ENCODE peak calls at places on chromosome 11, in nine cellular contexts. One of them, this sample, is unnamed.

GRCh38 chr11:126573325-126574076 is 218.0 kb downstream of the ST3GAL4 start:
- DNase-seq in body of pancreas: no peak
- DNase-seq in endodermal cell: peak
- DNase-seq in lower lobe of right lung: no peak
- DNase-seq in cardiac muscle cell: peak
- DNase-seq in heart right ventricle: no peak
- DNase-seq in IMR-90: no peak
- DNase-seq in RWPE1: no peak
- DNase-seq in CD4-positive, alpha-beta T cell: no peak
- DNase-seq in this sample: no peak

GRCh38 chr11:79167510-79168188 is 273.2 kb downstream of the TENM4 start:
- DNase-seq in IMR-90: peak
- DNase-seq in CD4-positive, alpha-beta T cell: no peak
- DNase-seq in cardiac muscle cell: no peak
- DNase-seq in endodermal cell: peak
- DNase-seq in heart right ventricle: no peak
- DNase-seq in lower lobe of right lung: no peak
- DNase-seq in RWPE1: no peak
- DNase-seq in body of pancreas: no peak
- DNase-seq in this sample: no peak

GRCh38 chr11:122769126-122769780 is 69.0 kb upstream of the CRTAM start:
- DNase-seq in RWPE1: no peak
- DNase-seq in CD4-positive, alpha-beta T cell: no peak
- DNase-seq in endodermal cell: no peak
- DNase-seq in body of pancreas: no peak
- DNase-seq in lower lobe of right lung: no peak
- DNase-seq in cardiac muscle cell: no peak
- DNase-seq in heart right ventricle: no peak
- DNase-seq in IMR-90: peak
- DNase-seq in this sample: no peak

GRCh38 chr11:126484266-126484665 is 128.8 kb downstream of the ST3GAL4 start:
- DNase-seq in RWPE1: no peak
- DNase-seq in heart right ventricle: no peak
- DNase-seq in body of pancreas: no peak
- DNase-seq in IMR-90: peak
- DNase-seq in CD4-positive, alpha-beta T cell: no peak
- DNase-seq in endodermal cell: no peak
- DNase-seq in cardiac muscle cell: no peak
- DNase-seq in lower lobe of right lung: no peak
- DNase-seq in this sample: no peak

GRCh38 chr11:72091292-72091691 is 10.6 kb downstream of the LRRC51 start:
- DNase-seq in cardiac muscle cell: peak
- DNase-seq in endodermal cell: peak
- DNase-seq in IMR-90: peak
- DNase-seq in lower lobe of right lung: peak
- DNase-seq in heart right ventricle: peak
- DNase-seq in body of pancreas: peak
- DNase-seq in RWPE1: peak
- DNase-seq in CD4-positive, alpha-beta T cell: peak
- DNase-seq in this sample: peak

GRCh38 chr11:61654397-61654829 is 25.8 kb upstream of the DAGLA start:
- DNase-seq in heart right ventricle: peak
- DNase-seq in endodermal cell: no peak
- DNase-seq in lower lobe of right lung: peak
- DNase-seq in CD4-positive, alpha-beta T cell: no peak
- DNase-seq in body of pancreas: peak
- DNase-seq in RWPE1: no peak
- DNase-seq in cardiac muscle cell: no peak
- DNase-seq in IMR-90: no peak
- DNase-seq in this sample: peak

GRCh38 chr11:112186304-112186703 is 11.0 kb downstream of the BCO2 start:
- DNase-seq in IMR-90: no peak
- DNase-seq in cardiac muscle cell: no peak
- DNase-seq in heart right ventricle: no peak
- DNase-seq in body of pancreas: no peak
- DNase-seq in lower lobe of right lung: no peak
- DNase-seq in RWPE1: no peak
- DNase-seq in CD4-positive, alpha-beta T cell: no peak
- DNase-seq in endodermal cell: no peak
- DNase-seq in this sample: no peak

GRCh38 chr11:75792997-75793800 is 21.8 kb upstream of the UVRAG start:
- DNase-seq in lower lobe of right lung: no peak
- DNase-seq in CD4-positive, alpha-beta T cell: no peak
- DNase-seq in heart right ventricle: no peak
- DNase-seq in IMR-90: no peak
- DNase-seq in cardiac muscle cell: no peak
- DNase-seq in endodermal cell: no peak
- DNase-seq in body of pancreas: no peak
- DNase-seq in RWPE1: no peak
- DNase-seq in this sample: no peak

GRCh38 chr11:13065200-13065787 is 56.2 kb downstream of the RASSF10 start:
- DNase-seq in heart right ventricle: no peak
- DNase-seq in endodermal cell: no peak
- DNase-seq in IMR-90: no peak
- DNase-seq in RWPE1: no peak
- DNase-seq in CD4-positive, alpha-beta T cell: no peak
- DNase-seq in cardiac muscle cell: no peak
- DNase-seq in body of pancreas: no peak
- DNase-seq in lower lobe of right lung: no peak
- DNase-seq in this sample: no peak

GRCh38 chr11:8839957-8840945 is 70.7 kb upstream of the AKIP1 start:
- DNase-seq in lower lobe of right lung: no peak
- DNase-seq in IMR-90: peak
- DNase-seq in body of pancreas: peak
- DNase-seq in heart right ventricle: peak
- DNase-seq in cardiac muscle cell: no peak
- DNase-seq in RWPE1: no peak
- DNase-seq in endodermal cell: peak
- DNase-seq in CD4-positive, alpha-beta T cell: no peak
- DNase-seq in this sample: no peak

GRCh38 chr11:112017538-112017937 is 7.7 kb upstream of the DLAT start:
- DNase-seq in endodermal cell: no peak
- DNase-seq in RWPE1: no peak
- DNase-seq in IMR-90: peak
- DNase-seq in heart right ventricle: no peak
- DNase-seq in lower lobe of right lung: no peak
- DNase-seq in CD4-positive, alpha-beta T cell: no peak
- DNase-seq in cardiac muscle cell: peak
- DNase-seq in body of pancreas: peak
- DNase-seq in this sample: no peak

GRCh38 chr11:67667490-67668190 is 6.8 kb downstream of the ALDH3B2 start:
- DNase-seq in endodermal cell: no peak
- DNase-seq in body of pancreas: no peak
- DNase-seq in RWPE1: no peak
- DNase-seq in lower lobe of right lung: no peak
- DNase-seq in IMR-90: no peak
- DNase-seq in CD4-positive, alpha-beta T cell: no peak
- DNase-seq in heart right ventricle: no peak
- DNase-seq in cardiac muscle cell: no peak
- DNase-seq in this sample: no peak

GRCh38 chr11:61974766-61975631 is 7.6 kb upstream of the FTH1 start:
- DNase-seq in CD4-positive, alpha-beta T cell: no peak
- DNase-seq in endodermal cell: peak
- DNase-seq in cardiac muscle cell: no peak
- DNase-seq in IMR-90: no peak
- DNase-seq in RWPE1: no peak
- DNase-seq in heart right ventricle: no peak
- DNase-seq in body of pancreas: peak
- DNase-seq in lower lobe of right lung: no peak
- DNase-seq in this sample: no peak

GRCh38 chr11:65892661-65893317 is 2.3 kb downstream of the CCDC85B start:
- DNase-seq in CD4-positive, alpha-beta T cell: no peak
- DNase-seq in cardiac muscle cell: no peak
- DNase-seq in IMR-90: no peak
- DNase-seq in body of pancreas: no peak
- DNase-seq in RWPE1: no peak
- DNase-seq in endodermal cell: no peak
- DNase-seq in heart right ventricle: peak
- DNase-seq in lower lobe of right lung: peak
- DNase-seq in this sample: no peak

GRCh38 chr11:65888163-65888814 is at the start of gene FIBP:
- DNase-seq in lower lobe of right lung: peak
- DNase-seq in CD4-positive, alpha-beta T cell: peak
- DNase-seq in RWPE1: peak
- DNase-seq in cardiac muscle cell: peak
- DNase-seq in endodermal cell: peak
- DNase-seq in heart right ventricle: peak
- DNase-seq in IMR-90: peak
- DNase-seq in body of pancreas: peak
- DNase-seq in this sample: peak

GRCh38 chr11:65894034-65894591 is 3.6 kb downstream of the CCDC85B start:
- DNase-seq in lower lobe of right lung: peak
- DNase-seq in RWPE1: no peak
- DNase-seq in heart right ventricle: peak
- DNase-seq in cardiac muscle cell: no peak
- DNase-seq in body of pancreas: no peak
- DNase-seq in CD4-positive, alpha-beta T cell: no peak
- DNase-seq in endodermal cell: no peak
- DNase-seq in IMR-90: no peak
- DNase-seq in this sample: no peak

GRCh38 chr11:65890324-65891179 is at the start of gene CCDC85B:
- DNase-seq in lower lobe of right lung: peak
- DNase-seq in heart right ventricle: peak
- DNase-seq in endodermal cell: peak
- DNase-seq in CD4-positive, alpha-beta T cell: peak
- DNase-seq in cardiac muscle cell: peak
- DNase-seq in RWPE1: peak
- DNase-seq in IMR-90: peak
- DNase-seq in body of pancreas: peak
- DNase-seq in this sample: peak

GRCh38 chr11:65891180-65892136 is 985 bp downstream of the CCDC85B start:
- DNase-seq in lower lobe of right lung: peak
- DNase-seq in RWPE1: no peak
- DNase-seq in endodermal cell: peak
- DNase-seq in CD4-positive, alpha-beta T cell: no peak
- DNase-seq in body of pancreas: no peak
- DNase-seq in cardiac muscle cell: peak
- DNase-seq in IMR-90: no peak
- DNase-seq in heart right ventricle: peak
- DNase-seq in this sample: no peak
- TF ChIP-seq CTCF in lower lobe of right lung: peak
- TF ChIP-seq CTCF in RWPE1: no peak
- TF ChIP-seq CTCF in endodermal cell: peak
- TF ChIP-seq CTCF in CD4-positive, alpha-beta T cell: peak
- TF ChIP-seq CTCF in body of pancreas: no peak
- TF ChIP-seq CTCF in cardiac muscle cell: peak
- TF ChIP-seq CTCF in IMR-90: peak
- TF ChIP-seq CTCF in heart right ventricle: peak
- TF ChIP-seq CTCF in this sample: no peak

DNA sequence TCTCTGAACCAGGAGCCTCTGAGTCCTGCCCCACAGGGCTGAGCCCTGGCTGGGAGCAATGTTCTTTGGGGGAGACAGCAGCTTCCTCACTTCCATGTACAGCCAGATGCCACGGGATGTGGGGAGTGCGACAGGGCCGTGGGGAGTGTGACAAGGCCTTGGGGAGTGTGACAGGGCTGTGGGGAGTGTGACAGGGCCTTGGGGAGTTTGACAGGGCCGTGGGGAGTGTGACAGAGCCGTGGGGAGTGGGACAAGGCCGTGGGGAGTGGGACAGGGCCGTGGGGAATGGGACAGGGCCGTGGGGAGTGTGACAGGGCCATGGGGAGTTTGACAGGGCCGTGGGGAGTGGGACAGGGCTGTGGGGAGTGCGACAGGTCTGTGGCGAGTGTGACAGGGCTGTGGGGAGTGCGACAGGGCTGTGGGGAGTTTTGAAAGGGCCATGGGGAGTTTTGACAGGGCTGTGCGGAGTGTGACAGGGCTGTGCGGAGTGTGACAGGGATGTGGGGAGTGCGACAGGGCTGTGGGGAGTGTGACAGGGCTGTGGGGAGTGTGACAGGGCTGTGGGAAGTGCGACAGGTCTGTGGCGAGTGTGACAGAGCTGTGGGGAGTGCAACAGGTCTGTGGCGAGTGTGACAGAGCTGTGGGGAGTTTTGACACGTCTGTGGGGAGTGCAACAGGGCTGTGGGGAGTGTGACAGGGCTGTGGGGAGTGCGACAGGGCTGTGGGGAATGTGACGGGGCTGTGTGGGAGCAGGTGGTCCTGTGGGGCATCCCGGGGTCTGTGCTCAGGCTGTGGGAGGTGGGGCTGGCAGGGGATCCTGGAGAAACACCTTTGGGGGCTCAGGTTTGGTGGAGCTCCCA is 6.6 kb upstream of the KRTAP5-6 start:
- DNase-seq in body of pancreas: no peak
- DNase-seq in endodermal cell: peak
- DNase-seq in cardiac muscle cell: no peak
- DNase-seq in IMR-90: no peak
- DNase-seq in RWPE1: no peak
- DNase-seq in heart right ventricle: no peak
- DNase-seq in lower lobe of right lung: no peak
- DNase-seq in CD4-positive, alpha-beta T cell: no peak
- DNase-seq in this sample: no peak
- H3K27ac ChIP-seq in body of pancreas: no peak
- H3K27ac ChIP-seq in endodermal cell: no peak
- H3K27ac ChIP-seq in cardiac muscle cell: no peak
- H3K27ac ChIP-seq in IMR-90: no peak
- H3K27ac ChIP-seq in RWPE1: no peak
- H3K27ac ChIP-seq in heart right ventricle: no peak
- H3K27ac ChIP-seq in lower lobe of right lung: no peak
- H3K27ac ChIP-seq in CD4-positive, alpha-beta T cell: no peak
- H3K27ac ChIP-seq in this sample: no peak

GRCh38 chr11:103202048-103202651 is 92.9 kb downstream of the DYNC2H1 start:
- DNase-seq in CD4-positive, alpha-beta T cell: no peak
- DNase-seq in lower lobe of right lung: no peak
- DNase-seq in heart right ventricle: no peak
- DNase-seq in IMR-90: peak
- DNase-seq in body of pancreas: no peak
- DNase-seq in RWPE1: peak
- DNase-seq in cardiac muscle cell: peak
- DNase-seq in endodermal cell: no peak
- DNase-seq in this sample: no peak
- TF ChIP-seq CTCF in CD4-positive, alpha-beta T cell: no peak
- TF ChIP-seq CTCF in lower lobe of right lung: peak
- TF ChIP-seq CTCF in heart right ventricle: peak
- TF ChIP-seq CTCF in IMR-90: peak
- TF ChIP-seq CTCF in body of pancreas: peak
- TF ChIP-seq CTCF in RWPE1: peak
- TF ChIP-seq CTCF in cardiac muscle cell: peak
- TF ChIP-seq CTCF in endodermal cell: peak
- TF ChIP-seq CTCF in this sample: peak

GRCh38 chr11:120184946-120185677 is 25.7 kb upstream of the OAF start:
- DNase-seq in IMR-90: peak
- DNase-seq in RWPE1: no peak
- DNase-seq in cardiac muscle cell: peak
- DNase-seq in CD4-positive, alpha-beta T cell: no peak
- DNase-seq in heart right ventricle: peak
- DNase-seq in lower lobe of right lung: no peak
- DNase-seq in endodermal cell: peak
- DNase-seq in body of pancreas: peak
- DNase-seq in this sample: peak
- H3K27ac ChIP-seq in IMR-90: peak
- H3K27ac ChIP-seq in RWPE1: no peak
- H3K27ac ChIP-seq in cardiac muscle cell: no peak
- H3K27ac ChIP-seq in CD4-positive, alpha-beta T cell: no peak
- H3K27ac ChIP-seq in heart right ventricle: peak
- H3K27ac ChIP-seq in lower lobe of right lung: no peak
- H3K27ac ChIP-seq in endodermal cell: no peak
- H3K27ac ChIP-seq in body of pancreas: peak
- H3K27ac ChIP-seq in this sample: peak